ENCODE peak calls at places on chromosomes 4 and X, in six cellular contexts. M, N, J, D, S and W are unnamed samples.

GRCh38 chrX:32185160-32185559 is 1026.2 kb downstream of the DMD start:
- DNase-seq in S (no peak), M (no peak), J (no peak), D (no peak), N (no peak), W (no peak)

GRCh38 chr4:47705326-47705981 is 132.4 kb downstream of the CORIN start:
- DNase-seq in S (no peak), M (no peak), D (no peak), J (peak), N (no peak), W (no peak)

GRCh38 chr4:137393043-137393442 is 139.3 kb downstream of the PCDH18 start:
- DNase-seq in J (no peak), M (no peak), N (no peak), D (no peak), S (peak), W (no peak)

GRCh38 chrX:331145-331771 is 12.7 kb upstream of the GTPBP6 start:
- DNase-seq in D (peak), J (no peak), M (peak), S (no peak), N (peak), W (no peak)

GRCh38 chr4:149426461-149426860 is 389.2 kb downstream of the IQCM start:
- DNase-seq in D (no peak), N (no peak), S (no peak), M (no peak), J (no peak), W (no peak)

GRCh38 chrX:148204195-148204594 is 223.1 kb downstream of the FMR1NB start:
- DNase-seq in D (no peak), N (no peak), M (no peak), J (peak), S (no peak), W (no peak)

GRCh38 chr4:181860157-181860556 is 383.0 kb upstream of the TENM3 start:
- DNase-seq in D (no peak), N (no peak), S (no peak), J (no peak), M (no peak), W (no peak)

GRCh38 chr4:186900232-186900900 is 176.7 kb upstream of the FAT1 start:
- DNase-seq in N (no peak), M (no peak), D (no peak), S (no peak), J (no peak), W (no peak)

GRCh38 chrX:63250253-63250868 is 100.8 kb downstream of the SPIN4 start:
- DNase-seq in D (no peak), N (peak), J (peak), M (no peak), S (no peak), W (no peak)

GRCh38 chr4:1236103-1236641 is 12.8 kb downstream of the CTBP1 start:
- DNase-seq in D (no peak), S (no peak), M (peak), J (no peak), N (no peak), W (no peak)

GRCh38 chr4:128461300-128462103 is 173.9 kb upstream of the PGRMC2 start:
- DNase-seq in N (no peak), D (no peak), S (peak), J (no peak), M (no peak), W (no peak)

GRCh38 chr4:76703123-76703490 is 194.8 kb downstream of the SOWAHB start:
- DNase-seq in J (no peak), D (no peak), S (no peak), M (no peak), N (no peak), W (no peak)